ENCODE peak calls at places on chromosomes 1 and 21, in four cellular contexts. Y is H1, N is K562, B is GM12878. F is an unnamed sample.
A peak's percentile ranks its signal among the peaks of the same experiment; 100 is the strongest.

GRCh38 chr1:205834751-205835150 is 15.2 kb downstream of the PM20D1 start:
- DNase-seq in Y (no peak), N (no peak), B (no peak), F (no peak)

GRCh38 chr1:157170677-157171515 is 32.7 kb upstream of the ETV3 start:
- DNase-seq in B (no peak), N (peak; percentile 51), Y (peak; percentile 91), F (no peak)

GRCh38 chr1:36119451-36119850 is 5.6 kb downstream of the COL8A2 start:
- DNase-seq in B (no peak), N (no peak), Y (no peak), F (no peak)

GRCh38 chr1:243267346-243268283 is 11.8 kb downstream of the SDCCAG8 start:
- DNase-seq in Y (no peak), N (no peak), B (no peak), F (no peak)

GRCh38 chr1:107991371-107992066 is 26.5 kb upstream of the VAV3 start:
- DNase-seq in Y (no peak), B (no peak), N (no peak), F (no peak)

GRCh38 chr21:42301371-42302291 is 13.6 kb downstream of the TFF3 start:
- DNase-seq in N (no peak), Y (no peak), B (no peak), F (no peak)

GRCh38 chr1:183673605-183674150 is 20.6 kb upstream of the APOBEC4 start:
- DNase-seq in B (no peak), N (no peak), Y (no peak), F (no peak)

GRCh38 chr1:10626011-10626731 is 151.4 kb downstream of the PEX14 start:
- DNase-seq in Y (no peak), B (no peak), N (no peak), F (peak; percentile 82)

GRCh38 chr1:201282216-201282615 is 1.1 kb upstream of the PKP1 start:
- DNase-seq in Y (no peak), N (no peak), B (no peak), F (no peak)

GRCh38 chr1:5312870-5313269 is 658.5 kb downstream of the AJAP1 start:
- DNase-seq in B (no peak), N (no peak), Y (no peak), F (no peak)

GRCh38 chr1:203304919-203305808 is at the start of gene BTG2:
- DNase-seq in N (peak; percentile 98), B (no peak), Y (peak; percentile 85), F (peak; percentile 99)

GRCh38 chr1:52904590-52905375 is 16.8 kb downstream of the ECHDC2 start:
- DNase-seq in N (peak; percentile 89), B (no peak), Y (peak; percentile 81), F (peak; percentile 88)

GRCh38 chr21:38646213-38646837 is 148.0 kb upstream of the ERG start:
- DNase-seq in N (no peak), B (no peak), Y (no peak), F (no peak)

GRCh38 chr1:54122992-54123391 is 29.8 kb downstream of the CDCP2 start:
- DNase-seq in B (no peak), Y (no peak), N (no peak), F (no peak)

GRCh38 chr21:44890961-44891541 is 17.6 kb upstream of the PTTG1IP start:
- DNase-seq in B (no peak), Y (no peak), N (no peak), F (no peak)

GRCh38 chr1:117967472-117967871 is 37.9 kb downstream of the WDR3 start:
- DNase-seq in N (no peak), Y (no peak), B (no peak), F (peak; percentile 9)
- TF ChIP-seq SIN3A in N (no peak), Y (no peak), B (no peak), F (no peak)

GRCh38 chr1:246246430-246246829 is 260.6 kb downstream of the SMYD3 start:
- DNase-seq in B (no peak), Y (no peak), N (no peak), F (no peak)
- TF ChIP-seq CTCF in B (no peak), Y (no peak), N (no peak), F (peak; percentile 38)

GRCh38 chr1:172220376-172220775 is 200.1 kb upstream of the C1orf105 start:
- DNase-seq in B (no peak), Y (no peak), N (no peak), F (no peak)
- TF ChIP-seq NRF1 in B (no peak), Y (no peak), N (no peak), F (no peak)

DNA sequence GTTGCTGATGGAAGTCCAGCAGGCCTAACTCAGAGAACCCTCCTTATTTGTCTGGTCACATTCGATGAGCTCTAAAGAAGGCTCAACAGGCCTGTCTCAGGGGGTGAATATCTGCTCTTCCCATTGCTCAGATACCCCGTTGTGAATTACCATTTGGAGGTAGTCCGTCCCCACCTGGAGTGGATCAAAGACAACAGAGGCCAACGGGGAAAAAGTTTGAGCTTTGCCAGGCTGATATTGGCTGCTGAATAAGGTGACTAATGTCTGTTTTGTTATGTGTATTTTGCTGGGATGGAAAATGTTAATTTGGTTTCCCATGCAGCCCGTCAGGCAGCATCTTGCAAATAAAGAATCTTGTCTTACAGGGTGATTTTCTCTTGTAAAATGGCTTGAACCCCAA is 69.2 kb upstream of the EPS8L3 start:
- DNase-seq in B (no peak), Y (peak; percentile 45), N (no peak), F (no peak)
- TF ChIP-seq SIN3A in B (no peak), Y (no peak), N (no peak), F (no peak)

GRCh38 chr1:43804569-43804968 is 97.2 kb downstream of the ST3GAL3 start:
- DNase-seq in Y (no peak), B (no peak), N (no peak), F (no peak)

GRCh38 chr1:43809097-43809673 is 101.8 kb downstream of the ST3GAL3 start:
- DNase-seq in B (no peak), Y (no peak), N (no peak), F (no peak)

GRCh38 chr1:43805340-43805739 is 98.0 kb downstream of the ST3GAL3 start:
- DNase-seq in Y (no peak), B (no peak), N (no peak), F (no peak)

GRCh38 chr1:43803646-43804045 is 96.3 kb downstream of the ST3GAL3 start:
- DNase-seq in B (no peak), N (no peak), Y (no peak), F (no peak)

DNA sequence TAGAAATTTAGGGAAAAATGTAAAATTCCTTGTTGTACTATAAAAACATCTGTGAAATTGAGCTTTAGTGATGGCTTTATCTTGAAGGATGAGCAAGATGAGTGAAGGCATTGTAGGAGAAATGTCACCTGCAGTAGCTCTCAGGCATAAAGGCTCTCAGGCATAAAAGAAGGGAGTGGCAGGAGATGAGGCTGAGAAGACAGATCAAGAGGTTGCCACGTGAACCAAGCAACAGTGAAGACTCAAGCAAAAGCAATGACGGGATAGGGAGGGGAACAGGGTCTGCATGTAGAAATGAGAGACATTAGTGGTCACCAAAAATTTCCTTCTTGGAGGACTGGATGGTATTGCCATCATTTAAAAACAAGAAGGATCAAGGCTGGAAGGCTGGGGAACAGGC is 98.8 kb downstream of the ST3GAL3 start:
- DNase-seq in N (no peak), Y (no peak), B (no peak), F (no peak)
- TF ChIP-seq CTCF in N (no peak), Y (no peak), B (no peak), F (no peak)

GRCh38 chr1:76695535-76695934 is 171.7 kb upstream of the ST6GALNAC5 start:
- DNase-seq in Y (no peak), B (no peak), N (no peak), F (peak; percentile 15)

GRCh38 chr1:76687324-76688018 is 179.8 kb upstream of the ST6GALNAC5 start:
- DNase-seq in N (no peak), Y (no peak), B (no peak), F (no peak)

DNA sequence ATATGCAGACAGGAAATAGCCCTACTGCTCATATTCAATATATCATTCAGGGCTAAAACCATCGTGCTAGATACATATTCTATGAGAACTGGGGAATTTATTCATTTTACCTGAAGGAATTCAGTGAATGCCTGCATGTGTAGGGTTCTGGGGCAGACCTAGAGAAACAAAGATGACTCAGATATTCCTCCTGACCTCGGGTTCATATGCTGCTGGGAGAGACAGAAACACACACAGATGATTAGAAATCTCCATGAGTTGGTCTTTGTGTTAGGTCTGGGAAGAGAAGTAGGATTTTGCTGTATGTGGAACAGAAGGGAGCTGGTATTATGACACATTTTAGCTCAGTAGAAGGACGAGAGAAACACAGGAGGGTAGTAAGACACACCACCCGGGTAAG is 176.5 kb upstream of the ST6GALNAC5 start:
- DNase-seq in N (no peak), Y (no peak), B (no peak), F (no peak)
- TF ChIP-seq NRF1 in N (no peak), Y (no peak), B (no peak), F (no peak)

DNA sequence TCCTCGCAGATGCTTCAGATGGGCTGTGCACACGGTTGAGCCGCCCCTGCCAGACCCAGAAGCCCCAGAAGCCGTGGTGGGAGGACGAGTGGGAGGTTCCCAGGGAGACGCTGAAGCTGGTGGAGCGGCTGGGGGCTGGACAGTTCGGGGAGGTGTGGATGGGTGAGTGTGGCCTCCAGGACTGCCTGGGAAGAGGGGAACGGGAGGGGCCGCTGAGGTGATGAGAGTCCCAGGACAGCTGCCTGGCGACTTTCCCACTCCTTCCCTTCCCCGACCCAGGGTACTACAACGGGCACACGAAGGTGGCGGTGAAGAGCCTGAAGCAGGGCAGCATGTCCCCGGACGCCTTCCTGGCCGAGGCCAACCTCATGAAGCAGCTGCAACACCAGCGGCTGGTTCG is 15.6 kb upstream of the HDAC1 start:
- DNase-seq in B (no peak), Y (no peak), N (no peak), F (no peak)
- TF ChIP-seq SIN3A in B (no peak), Y (no peak), N (no peak), F (no peak)

DNA sequence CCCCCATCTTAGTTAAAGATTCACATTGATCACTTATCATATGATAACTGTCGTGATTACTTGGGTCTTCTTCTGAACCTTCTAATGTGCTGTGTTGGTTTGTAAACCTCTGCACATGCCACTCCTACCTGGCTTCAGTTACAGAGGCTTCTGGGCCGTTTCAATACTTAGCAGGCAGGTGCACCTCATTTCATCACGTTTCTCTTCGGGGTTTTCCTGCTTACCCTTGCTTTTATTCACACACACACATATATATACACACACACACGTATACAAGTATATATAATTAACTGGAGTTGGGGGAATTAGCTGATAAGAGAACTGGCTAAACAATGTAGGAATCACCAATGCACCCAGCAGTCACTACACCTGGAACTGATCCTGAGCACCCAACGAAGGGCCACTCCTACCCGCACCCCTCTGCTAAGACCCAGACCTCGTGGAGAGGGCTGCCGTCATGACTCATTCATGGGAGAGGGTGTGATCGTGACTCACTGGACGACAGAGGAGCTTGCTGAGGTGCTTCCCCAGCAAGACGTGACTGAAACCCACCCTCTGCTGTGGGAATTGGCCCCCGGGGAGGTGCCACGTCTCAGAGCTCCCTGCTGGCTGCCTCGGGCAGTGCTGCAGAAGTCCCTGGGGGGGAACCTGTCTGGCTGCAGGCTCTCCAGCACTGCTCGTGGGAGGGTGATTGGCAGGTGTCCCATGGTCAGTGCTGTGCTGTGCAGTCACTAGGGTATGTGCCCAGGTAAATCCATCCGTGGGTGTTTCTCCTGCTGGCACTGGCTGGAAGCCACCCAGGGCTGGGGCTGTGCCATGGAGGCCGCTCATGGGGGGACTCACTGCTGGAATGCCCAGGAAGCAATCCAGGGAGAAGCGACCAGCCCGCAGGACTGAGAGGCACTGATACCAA is 166.6 kb downstream of the DYRK1A start:
- DNase-seq in Y (peak; percentile 47), B (no peak), N (peak; percentile 66), F (no peak)
- TF ChIP-seq CTCF in Y (no peak), B (peak; percentile 29), N (peak; percentile 41), F (no peak)